ENCODE peak calls at places on chromosomes 12 and 14, in eight cellular contexts. K is right atrium auricular region, S is lower lobe of right lung, L is left lung, Q is MM.1S, E is lower leg skin, Z is MCF 10A, P is endothelial cell. A is an unnamed sample.

GRCh38 chr12:8038659-8039114 is 6.2 kb downstream of the FOXJ2 start:
- DNase-seq in K (no peak), S (peak; percentile 65), L (peak; percentile 76), Q (no peak), E (peak; percentile 56), Z (peak; percentile 79), P (no peak), A (no peak)

GRCh38 chr14:77099425-77100167 is 1.5 kb downstream of the CIPC start:
- DNase-seq in K (no peak), S (no peak), L (no peak), Q (no peak), E (no peak), Z (peak; percentile 80), P (no peak), A (no peak)

GRCh38 chr12:94783862-94784261 is 133.5 kb upstream of the TMCC3 start:
- DNase-seq in K (no peak), S (no peak), L (no peak), Q (no peak), E (no peak), Z (no peak), P (no peak), A (no peak)

GRCh38 chr12:92987846-92988621 is 58.9 kb upstream of the EEA1 start:
- DNase-seq in K (no peak), S (peak; percentile 57), L (peak; percentile 62), Q (peak; percentile 93), E (no peak), Z (no peak), P (no peak), A (no peak)

GRCh38 chr12:6538420-6539275 is 4.3 kb downstream of the GAPDH start:
- DNase-seq in K (no peak), S (no peak), L (no peak), Q (peak; percentile 27), E (no peak), Z (peak; percentile 45), P (no peak), A (no peak)

GRCh38 chr14:21514341-21514740 is 3.2 kb upstream of the METTL3 start:
- DNase-seq in K (no peak), S (no peak), L (no peak), Q (no peak), E (no peak), Z (no peak), P (no peak), A (no peak)

GRCh38 chr12:127660961-127661360 is 606.0 kb upstream of the TMEM132C start:
- DNase-seq in K (no peak), S (no peak), L (no peak), Q (no peak), E (no peak), Z (no peak), P (no peak), A (no peak)

GRCh38 chr12:82412246-82412645 is 53.9 kb downstream of the METTL25 start:
- DNase-seq in K (no peak), S (no peak), L (no peak), Q (no peak), E (no peak), Z (peak; percentile 37), P (no peak), A (no peak)

GRCh38 chr14:74550071-74550470 is 56.5 kb downstream of the ISCA2 start:
- DNase-seq in K (no peak), S (no peak), L (no peak), Q (no peak), E (no peak), Z (no peak), P (no peak), A (no peak)

GRCh38 chr12:27280412-27280811 is 36.3 kb downstream of the STK38L start:
- DNase-seq in K (no peak), S (no peak), L (no peak), Q (no peak), E (no peak), Z (no peak), P (no peak), A (no peak)

GRCh38 chr14:61619494-61619893 is 75.8 kb upstream of the HIF1A start:
- DNase-seq in K (no peak), S (no peak), L (no peak), Q (no peak), E (no peak), Z (no peak), P (no peak), A (no peak)

GRCh38 chr12:10397311-10397710 is 7.5 kb upstream of the KLRK1 start:
- DNase-seq in K (no peak), S (no peak), L (no peak), Q (no peak), E (no peak), Z (no peak), P (no peak), A (no peak)

GRCh38 chr12:3967556-3968160 is 94.5 kb upstream of the PARP11 start:
- DNase-seq in K (no peak), S (no peak), L (no peak), Q (no peak), E (no peak), Z (no peak), P (no peak), A (no peak)

GRCh38 chr14:72839753-72840390 is 54.0 kb downstream of the DPF3 start:
- DNase-seq in K (no peak), S (no peak), L (no peak), Q (no peak), E (no peak), Z (no peak), P (no peak), A (no peak)

GRCh38 chr14:73833530-73834257 is 17.9 kb upstream of the PTGR2 start:
- DNase-seq in K (no peak), S (no peak), L (no peak), Q (no peak), E (no peak), Z (peak; percentile 76), P (no peak), A (peak; percentile 14)

GRCh38 chr12:31669020-31669419 is 9.5 kb downstream of the ETFBKMT start:
- DNase-seq in K (no peak), S (no peak), L (no peak), Q (no peak), E (no peak), Z (no peak), P (no peak), A (no peak)

GRCh38 chr12:79299447-79300198 is 391.1 kb downstream of the PAWR start:
- DNase-seq in K (no peak), S (no peak), L (no peak), Q (no peak), E (no peak), Z (no peak), P (no peak), A (no peak)

DNA sequence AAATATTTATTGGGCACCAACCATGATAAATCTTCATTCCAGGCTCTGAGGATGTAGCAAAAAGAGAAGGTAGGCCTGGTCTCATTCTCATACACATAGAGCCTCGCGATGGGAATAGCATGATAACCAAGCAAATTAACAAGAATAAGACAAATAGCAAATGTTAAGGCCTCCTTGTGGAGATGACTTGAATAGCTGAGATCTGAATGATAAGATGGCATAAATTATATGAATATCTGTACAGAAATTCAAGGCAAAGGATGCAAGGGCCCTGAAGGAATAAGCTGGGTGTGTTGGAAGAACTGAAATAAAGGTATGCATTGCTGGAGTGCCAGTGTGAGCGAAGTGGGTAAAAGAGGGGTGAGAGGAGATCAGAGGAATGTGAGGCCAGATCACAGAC is 114.8 kb downstream of the ALX1 start:
- DNase-seq in K (no peak), S (no peak), L (no peak), Q (no peak), E (no peak), Z (no peak), P (no peak), A (no peak)
- TF ChIP-seq CTCF in K (no peak), S (no peak), L (no peak), Q (no peak), E (no peak), Z (no peak), P (no peak), A (no peak)

GRCh38 chr12:19223018-19223417 is 93.5 kb downstream of the PLEKHA5 start:
- DNase-seq in K (no peak), S (no peak), L (no peak), Q (no peak), E (no peak), Z (peak; percentile 47), P (no peak), A (no peak)
- TF ChIP-seq CTCF in K (peak; percentile 42), S (no peak), L (no peak), Q (peak; percentile 19), E (no peak), Z (peak; percentile 31), P (peak; percentile 48), A (peak; percentile 57)

GRCh38 chr12:42255221-42255874 is 17.3 kb upstream of the YAF2 start:
- DNase-seq in K (no peak), S (no peak), L (no peak), Q (no peak), E (no peak), Z (no peak), P (no peak), A (no peak)
- TF ChIP-seq CTCF in K (no peak), S (no peak), L (no peak), Q (no peak), E (no peak), Z (no peak), P (no peak), A (no peak)

GRCh38 chr14:104369208-104369607 is 210.4 kb upstream of the C14orf180 start:
- DNase-seq in K (no peak), S (peak; percentile 13), L (no peak), Q (no peak), E (no peak), Z (no peak), P (no peak), A (no peak)

GRCh38 chr14:104370256-104370870 is 209.2 kb upstream of the C14orf180 start:
- DNase-seq in K (no peak), S (peak; percentile 37), L (no peak), Q (no peak), E (no peak), Z (peak; percentile 7), P (peak; percentile 43), A (no peak)

GRCh38 chr14:104366931-104367810 is 212.4 kb upstream of the C14orf180 start:
- DNase-seq in K (no peak), S (peak; percentile 25), L (no peak), Q (no peak), E (no peak), Z (no peak), P (no peak), A (no peak)

GRCh38 chr14:104368751-104369100 is 210.8 kb upstream of the C14orf180 start:
- DNase-seq in K (no peak), S (peak; percentile 30), L (no peak), Q (no peak), E (no peak), Z (no peak), P (no peak), A (no peak)

DNA sequence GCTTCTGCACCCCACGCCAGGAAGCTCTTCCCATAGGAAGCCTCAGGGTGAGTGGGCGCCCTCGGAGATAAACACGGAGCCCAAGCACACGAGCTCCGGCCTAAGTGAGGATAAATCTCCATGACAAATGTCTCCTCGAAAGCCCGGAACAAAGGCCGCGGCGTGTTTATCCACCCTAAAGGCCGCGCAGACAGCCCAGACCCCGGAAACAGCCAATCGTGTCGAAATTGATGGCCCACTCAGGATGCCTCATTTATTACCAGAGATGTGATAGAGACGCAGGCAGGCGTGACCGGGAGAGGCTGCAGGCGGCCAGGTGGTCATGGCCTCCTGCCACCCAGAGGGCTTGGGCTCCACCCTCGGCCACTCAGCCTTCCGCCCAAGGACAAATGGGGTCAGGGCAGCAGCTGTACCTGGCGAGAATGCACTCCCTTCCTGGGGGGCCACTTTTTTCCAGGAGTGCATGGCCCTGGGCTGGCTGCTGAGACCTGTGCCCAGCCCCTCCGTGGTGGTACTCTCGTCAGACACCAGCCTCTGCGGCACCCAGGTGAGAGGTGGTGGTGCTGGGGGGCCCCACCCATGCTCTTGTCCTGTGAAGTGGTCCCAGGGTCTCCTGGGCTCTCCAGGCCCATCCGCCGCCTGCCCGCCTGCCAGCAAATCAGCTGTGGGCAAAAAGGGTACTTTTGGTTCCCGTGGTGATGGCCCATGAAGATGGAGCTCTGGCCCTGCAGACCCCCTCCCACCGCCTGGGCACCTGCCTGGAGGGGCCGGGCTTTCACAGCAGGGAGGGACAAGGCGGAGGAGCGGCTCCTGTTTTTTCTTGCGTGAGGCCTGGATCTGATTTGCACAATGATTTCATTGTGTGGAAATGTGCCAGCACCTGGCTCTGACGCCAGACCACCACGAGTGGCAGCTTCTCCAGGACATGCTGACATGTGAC is 211.5 kb upstream of the C14orf180 start:
- DNase-seq in K (no peak), S (peak; percentile 30), L (no peak), Q (no peak), E (no peak), Z (no peak), P (no peak), A (no peak)
- TF ChIP-seq CTCF in K (no peak), S (no peak), L (no peak), Q (no peak), E (no peak), Z (no peak), P (no peak), A (no peak)